ENCODE peak calls at places on chromosomes 13 and 19, in four cellular contexts. W is H1, U is K562, K is HepG2. B is an unnamed sample.

GRCh38 chr19:728011-728410 is 19.3 kb downstream of the PALM start:
- DNase-seq in U (no peak), K (no peak), W (no peak), B (no peak)

GRCh38 chr13:69660155-69660554 is 447.5 kb upstream of the ATXN8OS start:
- DNase-seq in U (no peak), W (no peak), K (no peak), B (no peak)

GRCh38 chr19:31548941-31549340 is 199.7 kb upstream of the TSHZ3 start:
- DNase-seq in U (peak; percentile 14), W (no peak), K (no peak), B (no peak)

GRCh38 chr13:114320065-114320464 is 5.8 kb downstream of the CHAMP1 start:
- DNase-seq in K (no peak), U (no peak), W (no peak), B (no peak)

GRCh38 chr19:45767881-45768643 is 990 bp downstream of the SIX5 start:
- DNase-seq in U (peak; percentile 67), K (peak; percentile 41), W (peak; percentile 79), B (no peak)

GRCh38 chr19:7478173-7478842 is 10.5 kb downstream of the PEX11G start:
- DNase-seq in K (no peak), W (no peak), U (no peak), B (no peak)

GRCh38 chr13:99977912-99978780 is 3.4 kb upstream of the ZIC2 start:
- DNase-seq in W (peak; percentile 52), K (no peak), U (no peak), B (no peak)

GRCh38 chr19:36821758-36822157 is 16.4 kb downstream of the ZNF790 start:
- DNase-seq in W (no peak), K (no peak), U (no peak), B (no peak)

GRCh38 chr19:6464070-6464873 is at the start of gene CRB3:
- DNase-seq in W (peak; percentile 99), U (no peak), K (peak; percentile 73), B (no peak)

GRCh38 chr19:29121684-29122083 is 91.3 kb downstream of the UQCRFS1 start:
- DNase-seq in K (no peak), W (peak; percentile 80), U (peak; percentile 62), B (no peak)

GRCh38 chr13:71817335-71817734 is 49.7 kb downstream of the DACH1 start:
- DNase-seq in K (no peak), U (no peak), W (no peak), B (no peak)

GRCh38 chr19:40356681-40357595 is 8.4 kb downstream of the PLD3 start:
- DNase-seq in K (no peak), W (no peak), U (no peak), B (no peak)

GRCh38 chr13:70585109-70585508 is 476.9 kb upstream of the KLHL1 start:
- DNase-seq in W (no peak), U (no peak), K (no peak), B (no peak)

GRCh38 chr13:109874444-109874920 is 88.1 kb upstream of the IRS2 start:
- DNase-seq in U (no peak), W (no peak), K (no peak), B (no peak)

GRCh38 chr13:49998714-49999624 is 2.1 kb downstream of the TRIM13 start:
- DNase-seq in K (no peak), W (peak; percentile 64), U (no peak), B (no peak)

GRCh38 chr19:5337126-5337525 is 3.5 kb downstream of the PTPRS start:
- DNase-seq in U (no peak), K (no peak), W (no peak), B (no peak)

GRCh38 chr19:5339470-5339949 is 1.1 kb downstream of the PTPRS start:
- DNase-seq in W (no peak), U (peak; percentile 69), K (no peak), B (no peak)

GRCh38 chr19:5339950-5340636 is 519 bp downstream of the PTPRS start:
- DNase-seq in K (no peak), U (peak; percentile 79), W (no peak), B (no peak)

GRCh38 chr19:5337886-5338595 is 2.6 kb downstream of the PTPRS start:
- DNase-seq in W (no peak), U (no peak), K (no peak), B (no peak)

DNA sequence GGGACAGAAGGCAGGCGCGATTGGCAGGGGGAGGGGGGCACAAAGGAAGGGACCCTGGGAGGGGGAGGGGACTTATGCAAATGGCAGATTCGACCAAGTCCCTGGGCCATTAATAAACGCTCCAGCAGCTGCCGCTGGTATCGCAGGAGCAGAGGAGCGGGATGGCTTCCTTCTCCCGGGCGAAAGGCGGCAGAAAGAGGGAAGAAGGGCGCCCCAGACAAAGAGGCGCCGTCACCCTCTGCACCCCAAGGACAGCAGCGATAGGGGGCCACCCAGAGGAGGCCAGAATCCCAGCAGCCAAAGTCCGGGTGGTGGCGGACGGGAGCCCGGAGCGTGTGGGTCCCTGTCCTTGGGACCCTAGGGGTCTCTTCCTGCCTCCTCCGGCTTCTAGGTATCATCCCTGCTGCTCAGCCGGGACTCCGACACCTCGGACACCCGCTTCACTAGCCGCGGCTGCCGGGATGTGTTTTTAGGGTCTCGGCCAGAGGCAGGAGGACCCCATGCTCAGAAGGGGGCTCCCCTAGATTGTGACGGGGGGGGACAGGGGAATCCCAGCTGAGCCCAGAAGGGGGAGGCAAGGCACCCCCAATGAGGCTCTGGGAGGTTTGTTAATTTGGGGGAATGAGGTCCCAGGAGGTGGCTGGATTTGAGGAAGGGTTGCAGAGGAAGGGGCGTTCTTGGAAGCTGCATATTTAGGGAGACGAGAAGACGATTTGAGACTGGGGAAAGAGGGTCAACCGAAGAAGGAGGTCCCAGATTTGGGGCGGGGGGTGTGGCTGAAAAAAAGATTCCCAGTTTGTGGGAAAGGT is 1.7 kb downstream of the PTPRS start:
- DNase-seq in U (no peak), W (no peak), K (no peak), B (no peak)
- TF ChIP-seq EZH2 in U (no peak), W (no peak), K (no peak), B (no peak)

DNA sequence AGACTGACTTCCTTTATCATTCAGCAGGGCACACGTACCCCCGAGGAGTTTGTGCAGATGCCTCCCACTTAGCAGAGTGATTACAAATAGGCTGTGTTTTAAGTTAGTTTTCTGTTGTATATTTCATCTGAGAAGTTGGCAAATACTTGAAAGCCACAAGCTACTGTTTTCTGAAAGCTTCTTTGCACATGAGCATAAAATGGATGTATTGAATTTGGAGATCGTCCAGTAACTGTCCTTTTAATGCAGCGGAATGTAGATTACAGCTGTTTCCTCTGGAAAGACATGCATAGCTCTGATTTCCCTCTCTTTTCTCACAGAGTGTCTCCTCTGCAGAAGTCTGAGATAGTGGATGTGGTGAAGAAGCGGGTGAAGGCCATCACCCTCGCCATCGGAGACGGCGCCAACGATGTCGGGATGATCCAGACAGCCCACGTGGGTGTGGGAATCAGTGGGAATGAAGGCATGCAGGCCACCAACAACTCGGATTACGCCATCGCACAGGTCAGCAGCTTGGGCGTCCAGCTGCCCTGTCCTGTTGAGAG is 283.0 kb downstream of the SHISA2 start:
- DNase-seq in W (no peak), K (no peak), U (no peak), B (no peak)
- TF ChIP-seq HDAC2 in W (no peak), K (no peak), U (no peak), B (no peak)

DNA sequence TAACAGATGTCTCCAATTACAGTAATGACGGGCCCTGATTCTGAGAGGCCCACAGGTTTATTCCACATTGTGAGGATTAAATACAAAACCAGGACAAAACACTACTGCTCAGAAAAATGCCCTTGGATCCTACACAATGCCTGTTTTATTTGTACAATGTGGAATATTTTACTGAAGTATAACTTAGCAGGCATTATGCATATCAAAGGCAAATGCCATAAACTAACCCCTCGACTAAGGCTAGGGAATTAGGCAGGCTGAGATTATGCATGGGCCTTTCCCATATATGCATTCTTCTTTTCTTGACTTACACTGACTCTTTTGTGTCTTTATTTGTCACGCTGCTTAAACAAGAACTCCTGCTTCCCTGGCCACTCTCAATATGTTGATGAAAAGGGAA is 819.9 kb downstream of the OLFM4 start:
- DNase-seq in K (no peak), U (no peak), W (no peak), B (no peak)
- TF ChIP-seq EZH2 in K (no peak), U (no peak), W (no peak), B (no peak)

GRCh38 chr13:27079421-27079958 is 92.1 kb downstream of the USP12 start:
- DNase-seq in W (no peak), U (no peak), K (no peak), B (no peak)
- TF ChIP-seq HDAC2 in W (no peak), U (no peak), K (no peak), B (no peak)

GRCh38 chr19:11482384-11483050 is 1.7 kb upstream of the ELAVL3 start:
- DNase-seq in U (peak; percentile 93), W (peak; percentile 95), K (peak; percentile 45), B (peak; percentile 50)

GRCh38 chr19:11480081-11480926 is 542 bp downstream of the ELAVL3 start:
- DNase-seq in U (no peak), W (no peak), K (no peak), B (no peak)

GRCh38 chr19:11481777-11482383 is 1.0 kb upstream of the ELAVL3 start:
- DNase-seq in U (peak; percentile 95), K (peak; percentile 52), W (peak; percentile 90), B (peak; percentile 54)

GRCh38 chr19:11479470-11480080 is 1.3 kb downstream of the ELAVL3 start:
- DNase-seq in K (peak; percentile 41), U (peak; percentile 100), W (peak; percentile 97), B (no peak)

GRCh38 chr19:11480927-11481776 is at the start of gene ELAVL3:
- DNase-seq in K (no peak), U (no peak), W (peak; percentile 76), B (no peak)
- TF ChIP-seq EZH2 in K (no peak), U (no peak), W (no peak), B (no peak)

B was measured in GM12878.